ENCODE peak calls at places on chromosome 6, in ten cellular contexts. Y is fibroblast of lung, T is GM12865, L is cardiac muscle cell, C is stomach, R is right lobe of liver, A is heart right ventricle, V is aorta, Q is GM23248, N is mammary epithelial cell. W is an unnamed sample.

GRCh38 chr6:37882292-37882691 is 62.8 kb downstream of the ZFAND3 start:
- DNase-seq in N (no peak), Q (no peak), Y (no peak), L (no peak), A (no peak), V (no peak), C (no peak), T (peak), R (no peak), W (no peak)

GRCh38 chr6:112480551-112480950 is 133.4 kb downstream of the RFPL4B start:
- DNase-seq in A (no peak), Y (peak), R (no peak), C (no peak), N (peak), V (no peak), T (no peak), L (peak), Q (peak), W (no peak)

GRCh38 chr6:33279971-33280511 is 3.1 kb downstream of the B3GALT4 start:
- DNase-seq in C (no peak), N (peak), R (no peak), Y (peak), L (peak), V (no peak), T (peak), A (no peak), Q (peak), W (peak)

GRCh38 chr6:43933111-43933885 is 163.3 kb downstream of the VEGFA start:
- DNase-seq in Q (no peak), Y (peak), N (no peak), A (no peak), T (no peak), V (no peak), C (no peak), R (no peak), L (no peak), W (no peak)

GRCh38 chr6:158411998-158412397 is 99.7 kb downstream of the TULP4 start:
- DNase-seq in Q (no peak), C (no peak), V (no peak), Y (no peak), L (no peak), A (no peak), R (no peak), T (no peak), N (peak), W (no peak)

GRCh38 chr6:104887350-104887749 is 27.6 kb upstream of the HACE1 start:
- DNase-seq in R (no peak), Y (peak), T (peak), Q (peak), V (no peak), A (no peak), N (peak), L (peak), C (no peak), W (peak)

GRCh38 chr6:41189968-41190367 is 11.0 kb downstream of the TREML2 start:
- DNase-seq in Y (no peak), C (no peak), L (no peak), A (no peak), R (no peak), Q (no peak), T (no peak), N (no peak), V (no peak), W (no peak)

GRCh38 chr6:170231496-170232185 is 59.2 kb downstream of the DLL1 start:
- DNase-seq in A (no peak), L (peak), Q (no peak), Y (peak), V (no peak), T (no peak), N (peak), R (no peak), C (no peak), W (no peak)

GRCh38 chr6:112010328-112010727 is 43.6 kb upstream of the CCN6 start:
- DNase-seq in L (no peak), Y (no peak), A (no peak), C (no peak), V (no peak), Q (no peak), R (peak), T (no peak), N (peak), W (no peak)

GRCh38 chr6:159633196-159633595 is 59.8 kb downstream of the SOD2 start:
- DNase-seq in L (peak), V (no peak), Y (peak), N (no peak), T (peak), C (no peak), Q (peak), A (no peak), R (no peak), W (peak)

GRCh38 chr6:33610057-33610456 is 11.1 kb upstream of the ITPR3 start:
- DNase-seq in Y (no peak), L (no peak), R (no peak), N (no peak), Q (peak), A (no peak), T (no peak), C (no peak), V (no peak), W (no peak)

GRCh38 chr6:125753218-125753936 is 3.9 kb downstream of the HEY2 start:
- DNase-seq in A (no peak), R (peak), Q (peak), L (peak), T (peak), V (no peak), Y (peak), C (no peak), N (no peak), W (peak)

GRCh38 chr6:62652692-62653328 is 366.8 kb upstream of the KHDRBS2 start:
- DNase-seq in A (no peak), Q (peak), V (no peak), T (peak), Y (peak), R (no peak), C (no peak), N (peak), L (peak), W (peak)

GRCh38 chr6:29943053-29943966 is 978 bp downstream of the HLA-A start:
- DNase-seq in R (no peak), T (peak), Q (peak), A (peak), C (no peak), Y (no peak), V (no peak), L (no peak), N (no peak), W (no peak)

GRCh38 chr6:117025310-117025709 is 148.3 kb downstream of the RFX6 start:
- DNase-seq in T (no peak), V (no peak), L (no peak), A (no peak), Q (no peak), R (no peak), C (no peak), Y (no peak), N (no peak), W (no peak)

GRCh38 chr6:133128191-133128590 is 113.0 kb upstream of the EYA4 start:
- DNase-seq in V (no peak), C (no peak), N (no peak), R (no peak), T (peak), L (peak), A (no peak), Y (no peak), Q (peak), W (no peak)

GRCh38 chr6:154953644-154954043 is 41.5 kb upstream of the TIAM2 start:
- DNase-seq in T (no peak), L (no peak), Y (no peak), N (no peak), Q (no peak), V (no peak), C (no peak), A (no peak), R (no peak), W (no peak)

GRCh38 chr6:154945271-154945890 is 49.7 kb upstream of the TIAM2 start:
- DNase-seq in Q (no peak), L (no peak), R (no peak), N (no peak), A (no peak), C (no peak), T (no peak), V (no peak), Y (no peak), W (no peak)

GRCh38 chr6:154951400-154952200 is 43.5 kb upstream of the TIAM2 start:
- DNase-seq in Y (peak), N (peak), Q (no peak), A (no peak), L (no peak), C (no peak), T (peak), V (no peak), R (no peak), W (peak)

GRCh38 chr6:154954352-154954751 is 40.8 kb upstream of the TIAM2 start:
- DNase-seq in Y (peak), A (no peak), R (no peak), V (no peak), C (no peak), T (no peak), L (peak), N (no peak), Q (no peak), W (no peak)

DNA sequence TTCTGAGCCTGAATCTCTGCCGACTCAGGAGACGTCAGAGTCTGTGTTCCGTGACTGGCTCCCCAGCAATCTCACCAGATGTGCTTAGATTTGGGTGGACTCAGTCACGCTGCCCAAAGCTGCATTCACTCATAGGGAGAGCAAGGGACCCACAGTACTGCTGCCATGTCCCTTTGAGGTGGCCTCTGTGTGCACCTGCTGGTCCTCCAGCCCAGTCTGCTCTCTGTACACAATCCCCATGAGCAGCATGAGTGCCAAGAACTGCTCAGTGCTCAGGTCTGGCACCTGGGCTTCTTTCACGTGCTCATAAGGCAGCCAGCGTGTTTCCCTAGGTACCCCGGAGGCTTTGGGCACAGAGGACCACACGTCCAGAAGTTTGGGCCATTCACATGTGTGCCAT is 44.1 kb upstream of the TIAM2 start:
- DNase-seq in N (no peak), R (no peak), L (no peak), A (no peak), Y (no peak), T (no peak), Q (no peak), V (no peak), C (no peak), W (peak)
- H3K4me3 ChIP-seq in N (no peak), R (no peak), L (no peak), A (no peak), Y (no peak), T (no peak), Q (no peak), V (no peak), C (no peak), W (no peak)

DNA sequence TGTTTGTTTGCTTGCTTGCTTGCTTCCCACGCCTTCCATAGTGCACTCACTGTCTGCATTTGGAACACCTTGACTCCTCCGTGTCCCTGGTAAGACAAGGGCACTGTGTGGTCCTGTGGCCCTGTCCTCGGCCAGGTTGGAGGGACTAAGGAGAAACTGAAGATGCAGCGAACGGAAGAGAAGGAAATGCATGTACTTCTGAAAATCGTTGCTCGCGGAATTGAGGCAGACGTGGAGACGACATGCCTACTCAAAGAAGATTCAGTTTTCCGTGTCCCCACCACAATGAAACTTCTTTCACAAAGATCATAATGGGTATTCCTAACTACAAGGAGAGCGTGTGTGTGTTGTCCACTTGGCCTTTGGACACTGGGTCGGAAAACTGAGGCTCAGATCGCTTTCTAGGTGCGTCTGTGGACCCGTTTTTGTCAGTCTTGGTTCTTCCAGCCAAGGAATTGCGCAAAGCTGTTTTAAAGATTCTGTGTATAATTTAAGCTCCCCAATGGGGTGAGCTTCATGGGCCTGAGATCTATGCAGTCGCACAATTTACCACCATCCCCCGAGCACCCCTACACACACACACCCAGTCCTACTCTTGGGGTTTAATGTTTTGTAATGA is 120.4 kb upstream of the ZNF184 start:
- DNase-seq in Q (no peak), A (no peak), Y (peak), V (no peak), R (no peak), N (no peak), C (no peak), L (no peak), T (peak), W (no peak)
- H3K4me3 ChIP-seq in Q (peak), A (no peak), Y (peak), V (no peak), R (no peak), N (peak), C (no peak), L (peak), T (peak), W (peak)

GRCh38 chr6:106804238-106805016 is 170.1 kb downstream of the CD24 start:
- DNase-seq in N (no peak), C (no peak), T (no peak), L (no peak), Y (no peak), A (no peak), Q (no peak), R (no peak), V (no peak), W (no peak)
- H3K4me3 ChIP-seq in N (no peak), C (no peak), T (no peak), L (no peak), Y (no peak), A (no peak), Q (no peak), R (no peak), V (no peak), W (no peak)

GRCh38 chr6:130218136-130218535 is 4.6 kb downstream of the SAMD3 start:
- DNase-seq in A (no peak), L (no peak), C (no peak), Y (no peak), V (no peak), Q (no peak), N (no peak), T (no peak), R (no peak), W (no peak)

GRCh38 chr6:130223508-130223907 is 757 bp upstream of the SAMD3 start:
- DNase-seq in V (peak), A (no peak), L (no peak), Q (no peak), Y (no peak), C (no peak), R (no peak), T (peak), N (peak), W (peak)

DNA sequence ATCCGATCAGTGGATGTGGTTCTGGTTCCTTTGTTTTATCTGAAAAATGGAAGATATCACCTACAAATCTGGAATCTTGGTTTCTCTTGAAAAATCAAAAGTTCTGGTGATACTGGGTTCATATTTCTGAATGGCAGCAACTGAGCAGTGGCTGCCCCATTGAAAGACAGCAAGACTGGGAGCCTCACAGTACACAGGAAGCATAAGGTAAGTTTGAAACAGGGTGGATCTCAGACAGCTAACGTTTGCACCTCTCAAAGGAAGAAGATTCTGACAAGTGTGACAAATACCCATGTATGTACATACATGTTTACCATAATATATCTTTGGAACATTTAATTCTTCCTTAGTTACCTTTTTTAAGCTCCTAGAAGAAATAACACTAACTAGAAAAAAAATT is at the start of gene SAMD3:
- DNase-seq in T (peak), Q (no peak), N (no peak), Y (no peak), L (no peak), A (no peak), C (no peak), R (no peak), V (no peak), W (no peak)
- H3K4me3 ChIP-seq in T (no peak), Q (no peak), N (no peak), Y (no peak), L (no peak), A (peak), C (no peak), R (no peak), V (no peak), W (no peak)

DNA sequence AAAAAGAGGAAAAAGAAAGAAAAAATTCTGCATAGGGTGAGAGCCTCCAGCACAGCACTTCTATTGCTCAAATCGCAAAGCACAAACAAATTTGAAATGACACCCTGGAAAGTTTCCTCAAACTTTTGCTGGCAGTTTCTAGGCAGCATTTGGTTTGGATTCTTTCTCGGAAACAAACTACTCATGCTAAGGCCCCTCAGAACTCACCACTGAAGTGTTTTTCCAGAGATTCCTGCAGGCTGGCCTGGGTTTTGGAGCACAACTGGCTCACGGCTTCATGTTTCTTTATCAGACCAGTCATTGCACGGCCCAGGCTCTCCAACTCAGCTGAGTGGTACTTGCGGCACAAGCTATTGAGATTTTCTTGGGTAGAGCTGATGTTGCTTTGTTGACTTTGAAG is 237.8 kb downstream of the SYNE1 start:
- DNase-seq in A (no peak), N (no peak), Y (peak), Q (peak), L (no peak), C (no peak), R (no peak), T (no peak), V (peak), W (no peak)
- H3K4me3 ChIP-seq in A (no peak), N (no peak), Y (no peak), Q (no peak), L (no peak), C (no peak), R (no peak), T (no peak), V (no peak), W (no peak)

DNA sequence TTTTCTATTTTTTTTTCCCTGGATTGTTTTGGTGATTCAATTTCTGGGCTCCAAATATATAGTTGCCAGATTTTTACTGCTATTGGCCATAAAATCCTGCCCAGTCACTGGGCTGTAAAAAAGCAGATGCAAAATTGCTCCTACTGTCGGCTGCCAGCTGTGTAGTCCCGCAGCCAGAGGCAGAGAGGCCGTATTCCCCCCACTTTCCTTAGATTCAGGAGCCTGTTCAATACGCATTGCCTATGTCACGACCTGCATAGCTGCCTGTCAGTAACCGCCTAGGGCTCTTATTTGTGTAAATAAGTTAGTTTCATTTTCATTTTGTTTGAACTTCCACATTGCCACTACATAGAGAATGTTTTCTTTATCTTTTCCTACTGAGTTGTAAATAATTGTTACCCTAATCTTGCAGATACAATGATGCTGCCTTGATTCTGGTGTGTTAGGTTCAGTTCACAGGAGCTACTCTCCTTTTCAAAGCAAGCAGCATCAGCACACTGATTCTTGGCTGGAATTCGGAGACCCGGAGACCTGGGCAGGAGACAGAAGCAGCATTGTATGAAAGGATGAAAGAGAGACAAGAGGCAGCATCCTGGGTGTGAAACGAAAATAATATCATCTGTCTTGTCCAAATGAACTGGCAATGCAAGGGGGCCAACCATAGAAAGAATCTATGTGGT is 46.0 kb upstream of the UST start:
- DNase-seq in L (peak), Q (peak), V (no peak), C (no peak), N (peak), T (peak), A (no peak), Y (peak), R (no peak), W (peak)
- H3K4me3 ChIP-seq in L (no peak), Q (peak), V (peak), C (peak), N (peak), T (peak), A (peak), Y (peak), R (peak), W (peak)

W was measured in Jurkat, Clone E6-1.